ENCODE peak calls at places on chromosome 7, in four cellular contexts. F is M059J; B is activated effector memory CD4-positive, alpha-beta T cell treated with Interleukin-2 at 50 U/mL for 16 hours; N is GM19239. A is an unnamed sample.
A peak's percentile ranks its signal among the peaks of the same experiment; 100 is the strongest.

GRCh38 chr7:130090745-130091532 is 20.6 kb downstream of the KLHDC10 start:
- DNase-seq in F (no peak), B (no peak), N (no peak), A (no peak)

GRCh38 chr7:140390466-140391190 is 7.7 kb downstream of the SLC37A3 start:
- DNase-seq in F (peak; percentile 79), B (no peak), N (peak; percentile 25), A (no peak)

GRCh38 chr7:27423290-27423689 is 180.7 kb downstream of the EVX1 start:
- DNase-seq in F (peak; percentile 86), B (no peak), N (no peak), A (no peak)

GRCh38 chr7:118298771-118299170 is 74.3 kb downstream of the ANKRD7 start:
- DNase-seq in F (no peak), B (no peak), N (no peak), A (no peak)

GRCh38 chr7:155980841-155981240 is 168.6 kb upstream of the SHH start:
- DNase-seq in F (no peak), B (no peak), N (no peak), A (no peak)

GRCh38 chr7:145848691-145849090 is 267.9 kb upstream of the CNTNAP2 start:
- DNase-seq in F (peak; percentile 22), B (no peak), N (no peak), A (no peak)

GRCh38 chr7:56447864-56448693 is 331.9 kb upstream of the NUPR2 start:
- DNase-seq in F (no peak), B (no peak), N (no peak), A (no peak)

GRCh38 chr7:29609162-29610030 is 45.8 kb downstream of the PRR15 start:
- DNase-seq in F (peak; percentile 85), B (no peak), N (no peak), A (no peak)

GRCh38 chr7:128945668-128946366 is 8.1 kb downstream of the IRF5 start:
- DNase-seq in F (no peak), B (no peak), N (no peak), A (no peak)

GRCh38 chr7:150805864-150806263 is 5.3 kb downstream of the TMEM176A start:
- DNase-seq in F (no peak), B (no peak), N (no peak), A (no peak)

GRCh38 chr7:157432957-157433576 is 96.3 kb downstream of the DNAJB6 start:
- DNase-seq in F (peak; percentile 24), B (peak; percentile 47), N (peak; percentile 55), A (peak; percentile 24)

GRCh38 chr7:136405931-136406777 is 429.0 kb upstream of the MTPN start:
- DNase-seq in F (peak; percentile 68), B (no peak), N (peak; percentile 22), A (no peak)

GRCh38 chr7:148699024-148699771 is 495 bp downstream of the CUL1 start:
- DNase-seq in F (peak; percentile 61), B (peak; percentile 47), N (peak; percentile 42), A (peak; percentile 47)

GRCh38 chr7:148286150-148286549 is 304.4 kb upstream of the C7orf33 start:
- DNase-seq in F (peak; percentile 5), B (no peak), N (no peak), A (no peak)

GRCh38 chr7:153590136-153590535 is 462.1 kb upstream of the DPP6 start:
- DNase-seq in F (no peak), B (no peak), N (no peak), A (no peak)

GRCh38 chr7:5500056-5500776 is 76.6 kb upstream of the TNRC18 start:
- DNase-seq in F (peak; percentile 59), B (no peak), N (no peak), A (no peak)

GRCh38 chr7:137045573-137045972 is 177.1 kb downstream of the CHRM2 start:
- DNase-seq in F (no peak), B (no peak), N (no peak), A (no peak)

GRCh38 chr7:101173752-101174244 is 6.3 kb downstream of the NAT16 start:
- DNase-seq in F (peak; percentile 66), B (peak; percentile 45), N (peak; percentile 85), A (peak; percentile 31)

GRCh38 chr7:130695840-130696239 is 9.5 kb upstream of the TSGA13 start:
- DNase-seq in F (peak; percentile 60), B (no peak), N (no peak), A (no peak)

GRCh38 chr7:36315309-36315948 is 74.2 kb upstream of the ANLN start:
- DNase-seq in F (peak; percentile 34), B (no peak), N (no peak), A (no peak)

GRCh38 chr7:45359781-45360180 is 202.2 kb downstream of the RAMP3 start:
- DNase-seq in F (peak; percentile 12), B (no peak), N (no peak), A (no peak)

GRCh38 chr7:149292101-149292823 is 30.3 kb downstream of the ZNF783 start:
- DNase-seq in F (no peak), B (no peak), N (no peak), A (no peak)

GRCh38 chr7:95865716-95866371 is 93.5 kb downstream of the DYNC1I1 start:
- DNase-seq in F (peak; percentile 59), B (no peak), N (no peak), A (no peak)

GRCh38 chr7:142584765-142585164 is 164.5 kb upstream of the PRSS1 start:
- DNase-seq in F (peak; percentile 67), B (no peak), N (no peak), A (no peak)

GRCh38 chr7:131536361-131536849 is 20.0 kb downstream of the PODXL start:
- DNase-seq in F (no peak), B (no peak), N (no peak), A (no peak)

GRCh38 chr7:134865001-134865845 is 85.8 kb downstream of the CALD1 start:
- DNase-seq in F (no peak), B (peak; percentile 8), N (peak; percentile 19), A (no peak)

GRCh38 chr7:4873071-4873944 is 10.2 kb downstream of the RADIL start:
- DNase-seq in F (no peak), B (no peak), N (no peak), A (no peak)

GRCh38 chr7:149771696-149772235 is 1.6 kb downstream of the ZNF467 start:
- DNase-seq in F (peak; percentile 85), B (peak; percentile 83), N (peak; percentile 99), A (peak; percentile 80)

GRCh38 chr7:72335561-72336381 is 76.4 kb downstream of the CALN1 start:
- DNase-seq in F (no peak), B (no peak), N (no peak), A (no peak)

GRCh38 chr7:119782286-119782685 is 490.7 kb upstream of the KCND2 start:
- DNase-seq in F (no peak), B (no peak), N (no peak), A (no peak)

GRCh38 chr7:80635533-80635932 is 2.9 kb upstream of the CD36 start:
- DNase-seq in F (no peak), B (no peak), N (no peak), A (no peak)

GRCh38 chr7:159099217-159099655 is 45.4 kb downstream of the VIPR2 start:
- DNase-seq in F (no peak), B (no peak), N (no peak), A (no peak)

GRCh38 chr7:124762611-124763143 is 2.9 kb downstream of the GPR37 start:
- DNase-seq in F (peak; percentile 31), B (no peak), N (no peak), A (no peak)

GRCh38 chr7:101450064-101450463 is 87.4 kb downstream of the COL26A1 start:
- DNase-seq in F (no peak), B (no peak), N (no peak), A (no peak)

A was measured in CD8-positive, alpha-beta T cell.